ENCODE peak calls at places on chromosome 22, in seven cellular contexts. C is suprapubic skin, J is PC-3, H is HL-60, P is HCT116, T is PC-9, L is fibroblast of pulmonary artery. Z is an unnamed sample.

GRCh38 chr22:43996170-43996980 is 27.7 kb upstream of the PARVB start:
- DNase-seq in C (no peak), J (no peak), H (peak), P (no peak), T (no peak), L (no peak), Z (no peak)

GRCh38 chr22:23632178-23632577 is at the start of gene DRICH1:
- DNase-seq in C (no peak), J (peak), H (no peak), P (no peak), T (peak), L (no peak), Z (no peak)

GRCh38 chr22:49462795-49463194 is 364.9 kb downstream of the BRD1 start:
- DNase-seq in C (no peak), J (no peak), H (peak), P (no peak), T (no peak), L (no peak), Z (no peak)

GRCh38 chr22:44735518-44736428 is 16.6 kb upstream of the ARHGAP8 start:
- DNase-seq in C (peak), J (peak), H (peak), P (no peak), T (peak), L (peak), Z (no peak)

GRCh38 chr22:21972293-21972779 is 10.3 kb downstream of the TOP3B start:
- DNase-seq in C (no peak), J (peak), H (peak), P (no peak), T (no peak), L (peak), Z (no peak)

GRCh38 chr22:47200273-47201051 is 438.0 kb downstream of the TBC1D22A start:
- DNase-seq in C (peak), J (no peak), H (no peak), P (no peak), T (no peak), L (peak), Z (no peak)

GRCh38 chr22:41642711-41643110 is 21.6 kb downstream of the XRCC6 start:
- DNase-seq in C (no peak), J (peak), H (no peak), P (no peak), T (no peak), L (no peak), Z (peak)

GRCh38 chr22:17728786-17729185 is 45.5 kb downstream of the BID start:
- DNase-seq in C (no peak), J (no peak), H (no peak), P (no peak), T (no peak), L (no peak), Z (no peak)

GRCh38 chr22:43151251-43152000 is at the start of gene TSPO:
- DNase-seq in C (peak), J (peak), H (peak), P (no peak), T (peak), L (peak), Z (peak)

GRCh38 chr22:22961574-22961973 is 74.0 kb downstream of the IGLL5 start:
- DNase-seq in C (no peak), J (no peak), H (no peak), P (no peak), T (no peak), L (no peak), Z (no peak)

GRCh38 chr22:22210375-22210774 is 34.2 kb upstream of the VPREB1 start:
- DNase-seq in C (no peak), J (peak), H (no peak), P (peak), T (peak), L (peak), Z (peak)

GRCh38 chr22:45934659-45935341 is 42.2 kb downstream of the WNT7B start:
- DNase-seq in C (no peak), J (peak), H (no peak), P (peak), T (peak), L (peak), Z (peak)

GRCh38 chr22:27139935-27140493 is 482.6 kb downstream of the MIAT start:
- DNase-seq in C (no peak), J (no peak), H (no peak), P (no peak), T (no peak), L (peak), Z (peak)

GRCh38 chr22:45290410-45290936 is 5.7 kb downstream of the UPK3A start:
- DNase-seq in C (peak), J (peak), H (no peak), P (peak), T (peak), L (peak), Z (peak)

GRCh38 chr22:20613301-20613700 is 105.9 kb downstream of the MED15 start:
- DNase-seq in C (no peak), J (no peak), H (no peak), P (no peak), T (no peak), L (no peak), Z (no peak)

GRCh38 chr22:20290045-20290392 is 21.9 kb upstream of the RTN4R start:
- DNase-seq in C (no peak), J (no peak), H (no peak), P (no peak), T (no peak), L (no peak), Z (no peak)

GRCh38 chr22:41229215-41229614 is 11.5 kb downstream of the CHADL start:
- DNase-seq in C (no peak), J (no peak), H (no peak), P (no peak), T (no peak), L (no peak), Z (no peak)

GRCh38 chr22:23054531-23055257 is 15.6 kb upstream of the GNAZ start:
- DNase-seq in C (no peak), J (no peak), H (no peak), P (no peak), T (no peak), L (no peak), Z (no peak)

GRCh38 chr22:46931414-46931813 is 169.0 kb downstream of the TBC1D22A start:
- DNase-seq in C (no peak), J (peak), H (no peak), P (peak), T (no peak), L (peak), Z (peak)

GRCh38 chr22:44940121-44940520 is 69.7 kb downstream of the PHF21B start:
- DNase-seq in C (no peak), J (no peak), H (no peak), P (no peak), T (peak), L (no peak), Z (no peak)

GRCh38 chr22:30371981-30372380 is 15.2 kb downstream of the CCDC157 start:
- DNase-seq in C (no peak), J (no peak), H (no peak), P (no peak), T (no peak), L (no peak), Z (no peak)
- TF ChIP-seq CTCF in C (no peak), J (no peak), H (no peak), P (no peak), T (no peak), L (no peak), Z (no peak)

GRCh38 chr22:35037089-35037488 is 28.9 kb upstream of the ISX start:
- DNase-seq in C (no peak), J (peak), H (no peak), P (no peak), T (no peak), L (no peak), Z (no peak)
- TF ChIP-seq CTCF in C (no peak), J (peak), H (peak), P (no peak), T (peak), L (no peak), Z (peak)

DNA sequence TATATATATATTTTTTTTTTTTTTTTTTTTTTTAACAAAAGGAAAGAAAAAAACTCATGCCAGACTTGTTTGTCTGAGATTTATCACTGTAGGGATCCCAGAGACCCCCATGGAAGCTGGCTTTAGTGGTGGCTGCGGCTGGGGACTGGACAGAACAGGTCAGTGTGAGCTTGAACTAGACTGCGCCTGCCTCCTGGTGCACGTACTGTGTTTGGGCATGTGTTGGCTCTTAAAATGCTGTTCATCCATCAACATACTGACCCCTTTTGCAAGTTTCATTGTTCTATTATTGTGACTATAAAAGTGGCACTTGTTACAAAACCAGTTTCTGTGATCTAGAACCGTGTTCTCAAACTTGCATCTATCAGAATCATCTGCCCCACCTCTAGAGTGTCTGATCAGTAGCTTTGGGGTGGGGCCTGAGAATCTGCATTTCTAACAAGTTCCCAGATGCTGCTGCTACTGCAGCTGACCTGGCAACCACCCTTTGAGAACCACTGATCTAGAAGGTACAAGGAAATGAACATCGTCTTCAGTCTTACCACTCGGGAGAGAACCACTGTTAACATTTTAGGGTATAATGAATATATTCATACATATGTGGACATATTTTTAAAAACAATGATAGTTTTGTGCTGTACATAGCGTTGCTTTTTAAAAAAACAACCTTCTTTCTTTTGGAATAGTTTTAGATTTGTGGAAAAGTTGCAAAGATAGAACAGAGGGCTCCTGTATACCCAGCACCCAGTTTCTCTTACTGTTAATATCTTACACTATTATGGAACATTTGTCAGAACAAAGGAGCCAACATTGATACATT is 54.0 kb downstream of the ZNRF3 start:
- DNase-seq in C (no peak), J (no peak), H (no peak), P (no peak), T (no peak), L (no peak), Z (no peak)
- TF ChIP-seq CTCF in C (no peak), J (no peak), H (no peak), P (no peak), T (no peak), L (no peak), Z (no peak)

GRCh38 chr22:37983860-37984791 is at the start of gene SOX10:
- DNase-seq in C (no peak), J (no peak), H (no peak), P (no peak), T (no peak), L (no peak), Z (no peak)

GRCh38 chr22:37982151-37982838 is 2.1 kb downstream of the SOX10 start:
- DNase-seq in C (no peak), J (no peak), H (no peak), P (no peak), T (no peak), L (no peak), Z (no peak)

GRCh38 chr22:37985050-37985585 is 763 bp upstream of the SOX10 start:
- DNase-seq in C (no peak), J (no peak), H (no peak), P (no peak), T (no peak), L (no peak), Z (no peak)

GRCh38 chr22:37981282-37982011 is 2.9 kb downstream of the SOX10 start:
- DNase-seq in C (no peak), J (no peak), H (no peak), P (no peak), T (no peak), L (no peak), Z (no peak)

DNA sequence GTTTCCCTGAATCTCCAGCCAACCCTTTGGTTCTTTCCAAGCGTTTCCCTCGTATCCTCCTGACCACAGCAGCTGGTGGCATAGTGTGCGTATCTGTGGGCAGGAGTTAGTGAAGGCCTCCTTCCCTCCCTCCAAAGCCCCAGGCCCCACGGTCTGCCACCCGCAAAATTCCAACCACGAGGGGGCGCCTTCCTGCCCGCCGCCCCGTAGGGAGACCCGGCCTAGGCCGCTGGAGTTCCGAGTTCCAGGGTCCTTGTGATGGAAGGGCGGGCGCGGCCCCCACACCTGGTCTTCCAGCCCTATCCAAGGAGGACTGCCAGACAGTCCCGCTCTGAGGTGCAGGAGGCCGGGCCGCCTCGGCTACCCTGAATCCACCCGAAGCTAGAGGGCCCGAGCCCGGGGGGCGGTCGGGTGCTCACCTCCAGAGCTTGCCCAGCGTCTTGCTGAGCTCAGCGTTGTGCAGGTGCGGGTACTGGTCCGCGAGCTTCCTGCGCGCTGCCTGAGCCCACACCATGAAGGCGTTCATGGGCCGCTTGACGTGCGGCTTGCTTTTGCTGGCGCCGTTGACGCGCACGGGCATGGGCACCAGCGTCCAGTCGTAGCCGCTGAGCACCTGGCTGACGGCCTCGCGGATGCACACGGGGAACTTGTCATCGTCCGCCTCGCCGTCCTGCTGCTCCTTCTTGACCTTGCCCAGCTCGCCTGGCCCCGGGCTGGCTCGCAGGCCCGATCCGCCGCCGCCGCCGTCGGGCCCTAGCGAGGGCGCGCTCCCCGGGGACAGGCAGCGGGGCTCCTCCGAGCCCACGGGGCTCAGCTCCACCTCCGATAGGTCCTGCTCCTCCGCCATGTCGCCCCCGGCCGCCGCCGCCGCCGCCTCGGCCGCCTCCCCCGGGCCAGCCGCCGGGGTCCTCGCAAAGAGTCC is 1.2 kb downstream of the SOX10 start:
- DNase-seq in C (no peak), J (no peak), H (no peak), P (no peak), T (no peak), L (no peak), Z (no peak)
- TF ChIP-seq CTCF in C (no peak), J (no peak), H (no peak), P (no peak), T (no peak), L (peak), Z (peak)

GRCh38 chr22:38305481-38306448 is 11.5 kb downstream of the CSNK1E start:
- DNase-seq in C (no peak), J (no peak), H (no peak), P (no peak), T (peak), L (peak), Z (no peak)
- TF ChIP-seq CTCF in C (no peak), J (no peak), H (no peak), P (no peak), T (no peak), L (no peak), Z (peak)

Z was measured in foreskin keratinocyte.